ENCODE peak calls at places on chromosome 3, in eight cellular contexts. One of them, this sample, is unnamed. For H3K4me1, the result is how much of the 10 kb centered on the place peaks cover.

GRCh38 chr3:164199982-164200823 is 878.1 kb downstream of the SI start:
- DNase-seq in tibial artery: no peak
- DNase-seq in PC-3: no peak
- DNase-seq in breast epithelium: no peak
- DNase-seq in thoracic aorta: no peak
- DNase-seq in left ventricle myocardium inferior: no peak
- DNase-seq in Panc1: no peak
- DNase-seq in SK-N-SH: no peak
- DNase-seq in this sample: no peak

GRCh38 chr3:143565943-143566342 is 282.3 kb downstream of the SLC9A9 start:
- DNase-seq in tibial artery: no peak
- DNase-seq in PC-3: no peak
- DNase-seq in breast epithelium: no peak
- DNase-seq in thoracic aorta: no peak
- DNase-seq in left ventricle myocardium inferior: no peak
- DNase-seq in Panc1: no peak
- DNase-seq in SK-N-SH: no peak
- DNase-seq in this sample: no peak

GRCh38 chr3:64900916-64901903 is 213.4 kb upstream of the ADAMTS9 start:
- DNase-seq in tibial artery: no peak
- DNase-seq in PC-3: no peak
- DNase-seq in breast epithelium: no peak
- DNase-seq in thoracic aorta: no peak
- DNase-seq in left ventricle myocardium inferior: no peak
- DNase-seq in Panc1: no peak
- DNase-seq in SK-N-SH: no peak
- DNase-seq in this sample: no peak

GRCh38 chr3:78977073-78977472 is 790.7 kb downstream of the ROBO1 start:
- DNase-seq in tibial artery: no peak
- DNase-seq in PC-3: no peak
- DNase-seq in breast epithelium: no peak
- DNase-seq in thoracic aorta: no peak
- DNase-seq in left ventricle myocardium inferior: no peak
- DNase-seq in Panc1: no peak
- DNase-seq in SK-N-SH: no peak
- DNase-seq in this sample: no peak

GRCh38 chr3:124174910-124175874 is 183.3 kb upstream of the ROPN1 start:
- DNase-seq in tibial artery: no peak
- DNase-seq in PC-3: no peak
- DNase-seq in breast epithelium: no peak
- DNase-seq in thoracic aorta: no peak
- DNase-seq in left ventricle myocardium inferior: no peak
- DNase-seq in Panc1: no peak
- DNase-seq in SK-N-SH: peak
- DNase-seq in this sample: no peak

GRCh38 chr3:18987862-18988447 is 160.4 kb upstream of the KCNH8 start:
- DNase-seq in tibial artery: no peak
- DNase-seq in PC-3: peak
- DNase-seq in breast epithelium: no peak
- DNase-seq in thoracic aorta: no peak
- DNase-seq in left ventricle myocardium inferior: no peak
- DNase-seq in Panc1: no peak
- DNase-seq in SK-N-SH: no peak
- DNase-seq in this sample: no peak

GRCh38 chr3:53744351-53744750 is 101.9 kb downstream of the CHDH start:
- DNase-seq in tibial artery: no peak
- DNase-seq in PC-3: no peak
- DNase-seq in breast epithelium: no peak
- DNase-seq in thoracic aorta: no peak
- DNase-seq in left ventricle myocardium inferior: no peak
- DNase-seq in Panc1: no peak
- DNase-seq in SK-N-SH: peak
- DNase-seq in this sample: no peak

GRCh38 chr3:66419053-66419440 is 81.8 kb downstream of the LRIG1 start:
- DNase-seq in tibial artery: no peak
- DNase-seq in PC-3: no peak
- DNase-seq in breast epithelium: no peak
- DNase-seq in thoracic aorta: no peak
- DNase-seq in left ventricle myocardium inferior: no peak
- DNase-seq in Panc1: no peak
- DNase-seq in SK-N-SH: no peak
- DNase-seq in this sample: no peak

GRCh38 chr3:46400846-46401245 is 6.0 kb downstream of the CCR5AS start:
- DNase-seq in tibial artery: no peak
- DNase-seq in PC-3: no peak
- DNase-seq in breast epithelium: no peak
- DNase-seq in thoracic aorta: no peak
- DNase-seq in left ventricle myocardium inferior: no peak
- DNase-seq in Panc1: no peak
- DNase-seq in SK-N-SH: no peak
- DNase-seq in this sample: no peak

GRCh38 chr3:136858381-136858780 is 3.6 kb upstream of the NCK1 start:
- DNase-seq in tibial artery: no peak
- DNase-seq in PC-3: no peak
- DNase-seq in breast epithelium: no peak
- DNase-seq in thoracic aorta: no peak
- DNase-seq in left ventricle myocardium inferior: no peak
- DNase-seq in Panc1: no peak
- DNase-seq in SK-N-SH: no peak
- DNase-seq in this sample: no peak

GRCh38 chr3:23055733-23056376 is 147.3 kb upstream of the UBE2E2 start:
- DNase-seq in tibial artery: no peak
- DNase-seq in PC-3: peak
- DNase-seq in breast epithelium: no peak
- DNase-seq in thoracic aorta: no peak
- DNase-seq in left ventricle myocardium inferior: no peak
- DNase-seq in Panc1: no peak
- DNase-seq in SK-N-SH: no peak
- DNase-seq in this sample: no peak

GRCh38 chr3:37859908-37860199 is 1.8 kb upstream of the CTDSPL start:
- DNase-seq in tibial artery: no peak
- DNase-seq in PC-3: no peak
- DNase-seq in breast epithelium: no peak
- DNase-seq in thoracic aorta: no peak
- DNase-seq in left ventricle myocardium inferior: no peak
- DNase-seq in Panc1: no peak
- DNase-seq in SK-N-SH: no peak
- DNase-seq in this sample: no peak

GRCh38 chr3:66486646-66487045 is 14.2 kb downstream of the LRIG1 start:
- DNase-seq in tibial artery: no peak
- DNase-seq in PC-3: no peak
- DNase-seq in breast epithelium: no peak
- DNase-seq in thoracic aorta: no peak
- DNase-seq in left ventricle myocardium inferior: no peak
- DNase-seq in Panc1: no peak
- DNase-seq in SK-N-SH: no peak
- DNase-seq in this sample: no peak

GRCh38 chr3:196486263-196486662 is 17.3 kb downstream of the RNF168 start:
- DNase-seq in tibial artery: no peak
- DNase-seq in PC-3: peak
- DNase-seq in breast epithelium: no peak
- DNase-seq in thoracic aorta: no peak
- DNase-seq in left ventricle myocardium inferior: no peak
- DNase-seq in Panc1: no peak
- DNase-seq in SK-N-SH: no peak
- DNase-seq in this sample: no peak

GRCh38 chr3:162103808-162104207 is 607.2 kb downstream of the OTOL1 start:
- DNase-seq in tibial artery: no peak
- DNase-seq in PC-3: no peak
- DNase-seq in breast epithelium: no peak
- DNase-seq in thoracic aorta: no peak
- DNase-seq in left ventricle myocardium inferior: no peak
- DNase-seq in Panc1: no peak
- DNase-seq in SK-N-SH: no peak
- DNase-seq in this sample: no peak

GRCh38 chr3:165786013-165786412 is 51.2 kb downstream of the BCHE start:
- DNase-seq in tibial artery: no peak
- DNase-seq in PC-3: no peak
- DNase-seq in breast epithelium: no peak
- DNase-seq in thoracic aorta: no peak
- DNase-seq in left ventricle myocardium inferior: no peak
- DNase-seq in Panc1: no peak
- DNase-seq in SK-N-SH: no peak
- DNase-seq in this sample: no peak

DNA sequence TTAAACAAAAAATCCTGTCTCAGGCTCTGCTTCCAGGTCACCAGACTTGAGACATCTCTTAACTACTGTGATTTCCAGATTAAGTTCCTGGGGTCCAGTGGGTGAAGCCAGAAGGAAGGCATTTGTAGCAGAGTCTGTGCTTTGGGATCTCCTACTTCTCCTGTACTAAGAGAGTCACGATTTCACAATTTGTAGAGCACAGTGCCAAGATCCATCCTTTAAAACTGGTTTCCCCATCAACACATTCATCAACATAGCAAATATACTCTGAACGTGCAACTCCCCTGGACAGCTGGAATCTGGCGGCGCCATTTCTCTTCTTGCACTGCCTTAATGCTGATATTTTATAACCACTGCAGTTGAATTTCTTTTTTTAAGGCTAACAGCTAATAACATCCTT is 33.2 kb downstream of the CDCP1 start:
- DNase-seq in tibial artery: no peak
- DNase-seq in PC-3: peak
- DNase-seq in breast epithelium: no peak
- DNase-seq in thoracic aorta: no peak
- DNase-seq in left ventricle myocardium inferior: no peak
- DNase-seq in Panc1: no peak
- DNase-seq in SK-N-SH: no peak
- DNase-seq in this sample: no peak
- H3K4me1 ChIP-seq in tibial artery: under half
- H3K4me1 ChIP-seq in PC-3: under half
- H3K4me1 ChIP-seq in breast epithelium: under half
- H3K4me1 ChIP-seq in thoracic aorta: under half
- H3K4me1 ChIP-seq in left ventricle myocardium inferior: under half
- H3K4me1 ChIP-seq in Panc1: under half
- H3K4me1 ChIP-seq in SK-N-SH: under half
- H3K4me1 ChIP-seq in this sample: under half

GRCh38 chr3:122533931-122534334 is 19.2 kb upstream of the KPNA1 start:
- DNase-seq in tibial artery: no peak
- DNase-seq in PC-3: peak
- DNase-seq in breast epithelium: no peak
- DNase-seq in thoracic aorta: no peak
- DNase-seq in left ventricle myocardium inferior: no peak
- DNase-seq in Panc1: peak
- DNase-seq in SK-N-SH: no peak
- DNase-seq in this sample: no peak

GRCh38 chr3:122533480-122533879 is 18.7 kb upstream of the KPNA1 start:
- DNase-seq in tibial artery: no peak
- DNase-seq in PC-3: no peak
- DNase-seq in breast epithelium: no peak
- DNase-seq in thoracic aorta: no peak
- DNase-seq in left ventricle myocardium inferior: no peak
- DNase-seq in Panc1: no peak
- DNase-seq in SK-N-SH: no peak
- DNase-seq in this sample: no peak

GRCh38 chr3:122535964-122536363 is 21.2 kb upstream of the KPNA1 start:
- DNase-seq in tibial artery: no peak
- DNase-seq in PC-3: no peak
- DNase-seq in breast epithelium: no peak
- DNase-seq in thoracic aorta: no peak
- DNase-seq in left ventricle myocardium inferior: no peak
- DNase-seq in Panc1: no peak
- DNase-seq in SK-N-SH: no peak
- DNase-seq in this sample: no peak

GRCh38 chr3:122530164-122530563 is 15.4 kb upstream of the KPNA1 start:
- DNase-seq in tibial artery: no peak
- DNase-seq in PC-3: no peak
- DNase-seq in breast epithelium: no peak
- DNase-seq in thoracic aorta: no peak
- DNase-seq in left ventricle myocardium inferior: no peak
- DNase-seq in Panc1: no peak
- DNase-seq in SK-N-SH: no peak
- DNase-seq in this sample: no peak
- H3K27ac ChIP-seq in tibial artery: no peak
- H3K27ac ChIP-seq in PC-3: no peak
- H3K27ac ChIP-seq in breast epithelium: no peak
- H3K27ac ChIP-seq in thoracic aorta: no peak
- H3K27ac ChIP-seq in left ventricle myocardium inferior: no peak
- H3K27ac ChIP-seq in Panc1: no peak
- H3K27ac ChIP-seq in SK-N-SH: no peak
- H3K27ac ChIP-seq in this sample: no peak

DNA sequence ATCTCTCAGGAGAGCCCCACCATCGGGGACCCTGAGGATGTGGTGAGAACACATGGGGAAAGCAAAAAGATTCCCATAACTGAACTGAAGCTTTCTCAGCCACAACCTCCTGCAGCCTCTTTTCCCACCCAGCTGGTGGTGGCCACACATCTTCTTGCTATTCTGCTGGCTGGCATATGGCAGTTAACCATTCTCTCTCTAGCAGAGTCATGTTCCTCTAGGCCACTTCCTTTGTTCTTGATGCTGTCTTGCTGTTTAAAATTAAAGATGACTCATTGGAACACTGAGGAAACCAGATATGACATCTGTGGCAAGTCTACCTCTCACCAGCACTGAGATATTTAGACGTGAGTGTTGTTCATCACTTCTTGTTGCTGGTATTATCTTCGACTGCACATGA is 180.3 kb upstream of the ROBO2 start:
- DNase-seq in tibial artery: no peak
- DNase-seq in PC-3: no peak
- DNase-seq in breast epithelium: no peak
- DNase-seq in thoracic aorta: no peak
- DNase-seq in left ventricle myocardium inferior: no peak
- DNase-seq in Panc1: no peak
- DNase-seq in SK-N-SH: no peak
- DNase-seq in this sample: no peak
- H3K4me3 ChIP-seq in tibial artery: no peak
- H3K4me3 ChIP-seq in PC-3: no peak
- H3K4me3 ChIP-seq in breast epithelium: no peak
- H3K4me3 ChIP-seq in thoracic aorta: no peak
- H3K4me3 ChIP-seq in left ventricle myocardium inferior: no peak
- H3K4me3 ChIP-seq in Panc1: no peak
- H3K4me3 ChIP-seq in SK-N-SH: no peak
- H3K4me3 ChIP-seq in this sample: no peak

DNA sequence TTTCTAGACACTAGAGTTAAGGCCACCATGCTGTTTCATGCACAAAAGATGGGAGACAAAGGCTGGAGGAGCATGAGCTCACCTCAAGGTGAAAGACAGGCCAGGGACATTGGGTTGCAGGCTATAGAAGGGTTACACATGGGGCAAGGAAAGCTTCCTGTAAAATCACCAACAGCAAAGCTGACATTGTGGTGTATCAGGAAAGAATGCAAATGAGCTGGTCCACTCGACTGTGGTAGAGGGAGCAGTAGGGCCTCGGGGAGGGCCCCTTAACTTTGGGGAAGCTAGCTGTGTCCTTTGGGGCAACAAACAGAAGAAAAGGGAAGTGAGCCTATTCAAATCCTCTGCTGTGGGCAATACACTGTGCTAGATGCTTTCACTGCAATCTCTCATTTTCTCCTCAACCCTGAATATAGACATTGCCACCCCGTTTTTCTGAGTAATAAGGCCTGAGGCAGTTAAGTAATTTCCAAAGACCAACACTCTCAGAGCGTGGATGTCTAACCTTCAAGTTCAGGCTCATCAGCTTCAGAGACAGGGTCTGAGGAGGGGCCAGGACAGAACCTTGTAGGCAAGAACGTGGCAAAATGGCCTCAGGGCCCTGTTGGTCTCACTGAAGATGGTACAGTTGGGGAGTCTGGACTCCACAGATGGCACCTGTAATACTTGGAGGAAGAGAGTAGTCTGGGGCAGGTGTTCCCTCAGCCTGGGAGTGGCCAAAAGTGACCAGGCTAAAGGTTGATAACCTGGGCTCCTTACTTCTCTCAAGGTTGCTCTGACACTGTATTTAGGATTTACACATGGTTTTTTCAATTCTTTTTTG is 24.1 kb downstream of the CX3CR1 start:
- DNase-seq in tibial artery: no peak
- DNase-seq in PC-3: no peak
- DNase-seq in breast epithelium: no peak
- DNase-seq in thoracic aorta: no peak
- DNase-seq in left ventricle myocardium inferior: no peak
- DNase-seq in Panc1: no peak
- DNase-seq in SK-N-SH: no peak
- DNase-seq in this sample: no peak
- H3K4me1 ChIP-seq in tibial artery: under half
- H3K4me1 ChIP-seq in PC-3: under half
- H3K4me1 ChIP-seq in breast epithelium: under half
- H3K4me1 ChIP-seq in thoracic aorta: under half
- H3K4me1 ChIP-seq in left ventricle myocardium inferior: under half
- H3K4me1 ChIP-seq in Panc1: under half
- H3K4me1 ChIP-seq in SK-N-SH: under half
- H3K4me1 ChIP-seq in this sample: under half

This sample was measured in ascending aorta.